ENCODE peak calls at places on chromosomes 2 and 18, in seven cellular contexts. W is Peyer's patch, D is fibroblast of pulmonary artery, T is GM06990, C is breast epithelium, Q is SK-N-SH, A is AG09309. V is an unnamed sample.
A peak's percentile ranks its signal among the peaks of the same experiment; 100 is the strongest.

GRCh38 chr2:196000551-196000950 is 68.1 kb downstream of the DNAH7 start:
- DNase-seq in W (no peak), D (no peak), T (no peak), C (no peak), Q (no peak), A (no peak), V (no peak)

GRCh38 chr2:119823734-119824334 is 64.1 kb downstream of the PTPN4 start:
- DNase-seq in W (no peak), D (peak; percentile 76), T (no peak), C (no peak), Q (peak; percentile 44), A (peak; percentile 10), V (peak; percentile 32)

GRCh38 chr2:196403471-196403870 is 232.1 kb upstream of the STK17B start:
- DNase-seq in W (no peak), D (peak; percentile 49), T (no peak), C (no peak), Q (no peak), A (peak; percentile 24), V (no peak)

GRCh38 chr2:217105733-217106649 is 246.1 kb upstream of the TNP1 start:
- DNase-seq in W (no peak), D (peak; percentile 90), T (no peak), C (no peak), Q (no peak), A (peak; percentile 89), V (no peak)

GRCh38 chr18:78658531-78658930 is 321.1 kb upstream of the SALL3 start:
- DNase-seq in W (no peak), D (no peak), T (no peak), C (no peak), Q (no peak), A (no peak), V (no peak)

GRCh38 chr18:7946724-7947377 is 379.7 kb downstream of the PTPRM start:
- DNase-seq in W (peak; percentile 82), D (peak; percentile 92), T (no peak), C (no peak), Q (peak; percentile 37), A (peak; percentile 31), V (no peak)

GRCh38 chr18:24018299-24018910 is 3.9 kb downstream of the TTC39C start:
- DNase-seq in W (no peak), D (no peak), T (no peak), C (no peak), Q (no peak), A (no peak), V (no peak)

GRCh38 chr18:46278481-46279465 is 174.6 kb downstream of the HAUS1 start:
- DNase-seq in W (no peak), D (peak; percentile 71), T (no peak), C (no peak), Q (no peak), A (peak; percentile 32), V (no peak)

GRCh38 chr2:20507166-20507692 is 60.4 kb downstream of the RHOB start:
- DNase-seq in W (no peak), D (peak; percentile 28), T (peak; percentile 66), C (no peak), Q (no peak), A (no peak), V (no peak)

GRCh38 chr2:86695053-86695691 is 24.9 kb upstream of the RMND5A start:
- DNase-seq in W (peak; percentile 66), D (no peak), T (no peak), C (no peak), Q (no peak), A (no peak), V (no peak)

GRCh38 chr2:207796585-207797350 is 27.1 kb upstream of the FZD5 start:
- DNase-seq in W (no peak), D (peak; percentile 14), T (no peak), C (no peak), Q (no peak), A (no peak), V (no peak)

GRCh38 chr2:177334940-177335543 is 57.5 kb upstream of the AGPS start:
- DNase-seq in W (no peak), D (peak; percentile 66), T (peak; percentile 12), C (no peak), Q (peak; percentile 34), A (no peak), V (no peak)

GRCh38 chr2:241391892-241392665 is 36.0 kb downstream of the FARP2 start:
- DNase-seq in W (no peak), D (peak; percentile 56), T (no peak), C (no peak), Q (peak; percentile 17), A (peak; percentile 23), V (peak; percentile 29)

GRCh38 chr2:84495539-84496146 is 20.7 kb upstream of the DNAH6 start:
- DNase-seq in W (no peak), D (peak; percentile 86), T (peak; percentile 13), C (no peak), Q (peak; percentile 47), A (peak; percentile 34), V (no peak)

GRCh38 chr2:227665189-227665940 is 1.2 kb upstream of the SCYGR5 start:
- DNase-seq in W (no peak), D (no peak), T (no peak), C (no peak), Q (no peak), A (no peak), V (no peak)

GRCh38 chr18:76518543-76519155 is 23.6 kb upstream of the ZNF516 start:
- DNase-seq in W (no peak), D (peak; percentile 36), T (peak; percentile 41), C (no peak), Q (no peak), A (no peak), V (no peak)

GRCh38 chr2:97691166-97691565 is 21.7 kb downstream of the C2orf92 start:
- DNase-seq in W (no peak), D (no peak), T (no peak), C (no peak), Q (no peak), A (no peak), V (no peak)

GRCh38 chr2:57957238-57957637 is 89.4 kb upstream of the VRK2 start:
- DNase-seq in W (no peak), D (no peak), T (no peak), C (no peak), Q (no peak), A (no peak), V (no peak)

GRCh38 chr18:52451252-52451651 is 111.3 kb downstream of the DCC start:
- DNase-seq in W (no peak), D (no peak), T (no peak), C (no peak), Q (no peak), A (no peak), V (no peak)

GRCh38 chr18:48893061-48893558 is 57.7 kb downstream of the SMAD7 start:
- DNase-seq in W (peak; percentile 20), D (no peak), T (no peak), C (no peak), Q (no peak), A (no peak), V (no peak)

GRCh38 chr2:12397861-12398260 is 318.9 kb upstream of the TRIB2 start:
- DNase-seq in W (no peak), D (no peak), T (peak; percentile 22), C (no peak), Q (no peak), A (no peak), V (peak; percentile 69)

GRCh38 chr2:177232098-177232704 is 19.6 kb downstream of the HNRNPA3 start:
- DNase-seq in W (no peak), D (no peak), T (no peak), C (no peak), Q (no peak), A (no peak), V (no peak)

GRCh38 chr18:13245481-13246000 is 27.0 kb downstream of the LDLRAD4 start:
- DNase-seq in W (peak; percentile 56), D (no peak), T (no peak), C (peak; percentile 8), Q (no peak), A (no peak), V (no peak)

GRCh38 chr2:179981085-179981484 is 26.0 kb downstream of the CWC22 start:
- DNase-seq in W (no peak), D (peak; percentile 40), T (no peak), C (no peak), Q (no peak), A (peak; percentile 23), V (no peak)

GRCh38 chr2:220891405-220891804 is 680.7 kb downstream of the EPHA4 start:
- DNase-seq in W (no peak), D (peak; percentile 53), T (no peak), C (no peak), Q (no peak), A (peak; percentile 52), V (no peak)

GRCh38 chr2:32360416-32360815 is 3.6 kb downstream of the BIRC6 start:
- DNase-seq in W (no peak), D (peak; percentile 31), T (peak; percentile 43), C (no peak), Q (no peak), A (no peak), V (no peak)

GRCh38 chr2:54891901-54892300 is 158.3 kb downstream of the RTN4 start:
- DNase-seq in W (no peak), D (no peak), T (no peak), C (no peak), Q (no peak), A (no peak), V (no peak)

GRCh38 chr2:150047731-150048130 is 439.7 kb downstream of the RND3 start:
- DNase-seq in W (no peak), D (no peak), T (no peak), C (no peak), Q (no peak), A (no peak), V (no peak)
- TF ChIP-seq CTCF in W (no peak), D (no peak), T (no peak), C (no peak), Q (no peak), A (no peak), V (no peak)

GRCh38 chr2:68736086-68736485 is 1.5 kb downstream of the ARHGAP25 start:
- DNase-seq in W (no peak), D (no peak), T (no peak), C (no peak), Q (no peak), A (no peak), V (no peak)
- H3K4me3 ChIP-seq in W (peak overlapping the region; percentile 41), D (no peak overlapping the region), T (peak overlapping the region; percentile 62), C (no peak overlapping the region), Q (no peak overlapping the region), A (no peak overlapping the region), V (no peak overlapping the region)

GRCh38 chr2:230669386-230669935 is 43.2 kb upstream of the CAB39 start:
- DNase-seq in W (no peak), D (no peak), T (peak; percentile 33), C (no peak), Q (no peak), A (no peak), V (no peak)
- TF ChIP-seq CTCF in W (no peak), D (no peak), T (no peak), C (no peak), Q (no peak), A (no peak), V (no peak)

GRCh38 chr2:154698789-154699559 is 479 bp downstream of the KCNJ3 start:
- DNase-seq in W (peak; percentile 60), D (no peak), T (no peak), C (no peak), Q (peak; percentile 4), A (no peak), V (no peak)
- H3K4me3 ChIP-seq in W (peak overlapping the region; percentile 77), D (no peak overlapping the region), T (no peak overlapping the region), C (peak overlapping the region; percentile 69), Q (no peak overlapping the region), A (no peak overlapping the region), V (no peak overlapping the region)

GRCh38 chr2:218727502-218728165 is 17.0 kb downstream of the TTLL4 start:
- DNase-seq in W (no peak), D (peak; percentile 53), T (no peak), C (no peak), Q (no peak), A (no peak), V (no peak)
- TF ChIP-seq CTCF in W (no peak), D (peak; percentile 43), T (peak; percentile 44), C (peak; percentile 50), Q (peak; percentile 45), A (peak; percentile 45), V (peak; percentile 57)

V was measured in BE2C.